ENCODE peak calls at places on chromosomes 2 and 18, in nine cellular contexts. Q is PC-9, U is brain microvascular endothelial cell, L is pancreas, X is neural progenitor cell, E is spleen, N is NB4, P is bronchial epithelial cell, Y is GM23338. H is an unnamed sample.

GRCh38 chr2:239858179-239858578 is 167.0 kb downstream of the NDUFA10 start:
- DNase-seq in Y (no peak), N (no peak), X (peak; percentile 84), U (no peak), E (no peak), P (no peak), Q (no peak), L (no peak), H (no peak)

GRCh38 chr18:79596451-79597175 is 83.0 kb upstream of the CTDP1 start:
- DNase-seq in P (no peak), Y (no peak), L (peak; percentile 39), X (no peak), E (peak; percentile 67), N (no peak), Q (no peak), U (no peak), H (no peak)

GRCh38 chr2:240140511-240140910 is at the start of gene OTOS:
- DNase-seq in Y (no peak), N (no peak), E (peak; percentile 22), Q (no peak), U (no peak), L (peak; percentile 13), P (no peak), X (peak; percentile 52), H (no peak)

GRCh38 chr2:28390241-28390856 is 2.3 kb upstream of the FOSL2 start:
- DNase-seq in U (peak; percentile 78), L (peak; percentile 88), E (peak; percentile 94), P (peak; percentile 81), X (peak; percentile 79), N (peak; percentile 88), Q (peak; percentile 84), Y (peak; percentile 77), H (peak; percentile 89)

GRCh38 chr2:75031906-75032803 is 73.7 kb downstream of the POLE4 start:
- DNase-seq in P (no peak), N (peak; percentile 6), X (no peak), Y (no peak), Q (no peak), E (no peak), U (no peak), L (no peak), H (no peak)

GRCh38 chr2:232795920-232796319 is 19.6 kb upstream of the KCNJ13 start:
- DNase-seq in Y (no peak), Q (no peak), E (no peak), L (no peak), N (no peak), U (no peak), X (no peak), P (no peak), H (no peak)

GRCh38 chr2:195848119-195848899 is 191.3 kb downstream of the SLC39A10 start:
- DNase-seq in L (no peak), E (peak; percentile 62), Q (no peak), P (no peak), N (peak; percentile 12), Y (no peak), X (no peak), U (no peak), H (peak; percentile 3)

GRCh38 chr2:232882085-232882484 is 12.0 kb downstream of the SNORC start:
- DNase-seq in P (no peak), L (peak; percentile 47), X (no peak), N (no peak), Q (no peak), U (no peak), Y (no peak), E (peak; percentile 58), H (no peak)

GRCh38 chr2:198028955-198029354 is 224.6 kb downstream of the PLCL1 start:
- DNase-seq in Q (no peak), U (no peak), E (no peak), P (no peak), X (no peak), Y (no peak), L (no peak), N (no peak), H (no peak)

GRCh38 chr2:160085662-160086061 is 23.2 kb upstream of the PLA2R1 start:
- DNase-seq in Q (no peak), E (no peak), P (no peak), X (no peak), Y (peak; percentile 7), L (no peak), N (no peak), U (no peak), H (no peak)

GRCh38 chr2:171834286-171834685 is 59.8 kb downstream of the SLC25A12 start:
- DNase-seq in X (no peak), Y (no peak), U (no peak), P (no peak), L (no peak), E (no peak), Q (no peak), N (no peak), H (no peak)

GRCh38 chr2:181152701-181153100 is 172.3 kb downstream of the UBE2E3 start:
- DNase-seq in L (no peak), N (no peak), X (no peak), P (no peak), Q (no peak), U (no peak), E (no peak), Y (no peak), H (no peak)

GRCh38 chr18:3793545-3793944 is 343.6 kb downstream of the TGIF1 start:
- DNase-seq in U (no peak), L (no peak), Y (no peak), E (no peak), P (no peak), Q (no peak), N (no peak), X (no peak), H (no peak)

GRCh38 chr2:212727751-212728150 is 189.1 kb upstream of the ERBB4 start:
- DNase-seq in X (no peak), P (peak; percentile 73), E (no peak), Y (no peak), Q (no peak), L (no peak), N (no peak), U (no peak), H (peak; percentile 62)

GRCh38 chr2:75076088-75076487 is 117.6 kb downstream of the POLE4 start:
- DNase-seq in L (no peak), E (no peak), Q (no peak), Y (no peak), P (no peak), U (no peak), N (no peak), X (no peak), H (no peak)

GRCh38 chr18:79478484-79479113 is 82.9 kb downstream of the NFATC1 start:
- DNase-seq in N (no peak), X (no peak), Q (no peak), E (peak; percentile 71), Y (no peak), L (peak; percentile 44), P (no peak), U (no peak), H (no peak)

GRCh38 chr2:97935719-97936161 is 60.0 kb downstream of the TMEM131 start:
- DNase-seq in E (no peak), P (peak; percentile 15), L (no peak), X (peak; percentile 45), N (peak; percentile 49), Q (peak; percentile 54), U (peak; percentile 36), Y (peak; percentile 25), H (no peak)

GRCh38 chr2:109451671-109452070 is 162.1 kb downstream of the SEPTIN10 start:
- DNase-seq in Q (no peak), E (peak; percentile 58), Y (no peak), P (no peak), X (no peak), U (no peak), N (peak; percentile 89), L (peak; percentile 19), H (no peak)

GRCh38 chr2:216636570-216637450 is 3.6 kb downstream of the IGFBP2 start:
- DNase-seq in Q (peak; percentile 60), U (peak; percentile 63), P (peak; percentile 81), N (peak; percentile 64), X (peak; percentile 91), L (peak; percentile 77), E (no peak), Y (peak; percentile 61), H (peak; percentile 81)
- H3K4me3 ChIP-seq in Q (no peak overlapping the region), U (no peak overlapping the region), P (no peak overlapping the region), N (no peak overlapping the region), X (peak overlapping the region; percentile 100), L (peak overlapping the region; percentile 68), E (peak overlapping the region; percentile 49), Y (peak overlapping the region; percentile 99), H (peak overlapping the region; percentile 70)

GRCh38 chr2:22904126-22904684 is 480.8 kb upstream of the KLHL29 start:
- DNase-seq in P (no peak), N (peak; percentile 41), E (no peak), L (peak; percentile 72), U (peak; percentile 2), Q (peak; percentile 5), X (peak; percentile 79), Y (peak; percentile 90), H (peak; percentile 1)
- TF ChIP-seq CTCF in P (peak; percentile 40), N (peak; percentile 85), E (peak; percentile 33), L (peak; percentile 31), U (peak; percentile 41), Q (peak; percentile 65), X (peak; percentile 91), Y (peak; percentile 93), H (peak; percentile 29)

GRCh38 chr18:55420665-55420964 is 167.4 kb downstream of the TCF4 start:
- DNase-seq in Q (no peak), N (peak; percentile 2), X (no peak), E (no peak), U (no peak), P (no peak), Y (no peak), L (no peak), H (peak; percentile 9)

GRCh38 chr18:55419939-55420664 is 167.9 kb downstream of the TCF4 start:
- DNase-seq in Y (no peak), E (no peak), U (no peak), X (peak; percentile 46), L (no peak), N (no peak), P (peak; percentile 17), Q (no peak), H (peak; percentile 10)

GRCh38 chr18:55422456-55423185 is 165.4 kb downstream of the TCF4 start:
- DNase-seq in N (no peak), P (no peak), Y (no peak), L (no peak), Q (no peak), U (no peak), E (no peak), X (no peak), H (no peak)

GRCh38 chr18:55421612-55422381 is 166.2 kb downstream of the TCF4 start:
- DNase-seq in E (no peak), Y (no peak), N (no peak), X (no peak), U (no peak), P (peak; percentile 81), Q (no peak), L (no peak), H (peak; percentile 83)

GRCh38 chr18:55420977-55421611 is 166.9 kb downstream of the TCF4 start:
- DNase-seq in U (no peak), Y (no peak), X (no peak), E (no peak), P (no peak), N (no peak), Q (no peak), L (no peak), H (no peak)
- H3K4me3 ChIP-seq in U (no peak overlapping the region), Y (peak overlapping the region; percentile 17), X (no peak overlapping the region), E (no peak overlapping the region), P (peak overlapping the region; percentile 27), N (no peak overlapping the region), Q (no peak overlapping the region), L (no peak overlapping the region), H (peak overlapping the region; percentile 62)

DNA sequence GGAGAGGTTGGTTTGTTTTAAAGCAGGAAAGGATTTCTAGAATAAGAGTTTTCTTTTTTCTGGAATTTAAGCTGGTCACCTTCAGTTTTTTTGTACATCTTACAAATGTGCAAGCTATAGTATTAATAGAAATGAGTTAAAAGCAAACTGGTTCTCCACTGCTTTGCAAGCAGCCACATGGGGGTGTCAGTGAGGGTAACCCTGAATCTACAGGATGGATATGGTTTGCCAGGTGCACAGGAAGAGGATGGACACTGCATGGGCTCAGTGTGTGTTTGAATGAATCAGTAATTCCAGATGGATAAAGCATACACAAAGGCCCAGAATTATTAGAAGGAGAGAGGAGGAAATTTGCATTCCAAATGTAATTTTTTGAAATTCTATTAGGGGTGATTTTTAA is 89.0 kb downstream of the MAPRE2 start:
- DNase-seq in X (no peak), E (no peak), P (no peak), L (no peak), Y (no peak), Q (no peak), N (no peak), U (no peak), H (no peak)
- TF ChIP-seq CTCF in X (no peak), E (no peak), P (no peak), L (no peak), Y (no peak), Q (no peak), N (no peak), U (no peak), H (no peak)

H was measured in epithelial cell of esophagus.